ENCODE peak calls at places on chromosome 21, in six cellular contexts. J is fibroblast of mammary gland; Z is fibroblast of lung; Q is OCI-LY7; U is glutamatergic neuron; W is CD8-positive, alpha-beta T cell. I is an unnamed sample.

GRCh38 chr21:45874716-45875415 is 106.7 kb upstream of the COL6A1 start:
- DNase-seq in Z (peak), J (peak), W (no peak), U (no peak), Q (no peak), I (no peak)

GRCh38 chr21:44941567-44941966 is 1.7 kb downstream of the SLX9 start:
- DNase-seq in U (no peak), W (no peak), Q (no peak), J (no peak), Z (no peak), I (no peak)

GRCh38 chr21:17451364-17451869 is 61.4 kb upstream of the CXADR start:
- DNase-seq in Q (no peak), W (no peak), J (peak), Z (peak), U (no peak), I (no peak)

GRCh38 chr21:45873418-45873817 is 108.2 kb upstream of the COL6A1 start:
- DNase-seq in W (no peak), J (no peak), Q (no peak), Z (no peak), U (no peak), I (no peak)

GRCh38 chr21:45583831-45584509 is 41.7 kb upstream of the SLC19A1 start:
- DNase-seq in W (no peak), Z (no peak), J (no peak), Q (no peak), U (no peak), I (no peak)

GRCh38 chr21:22516230-22516629 is 1518.0 kb downstream of the NCAM2 start:
- DNase-seq in U (no peak), W (no peak), J (no peak), Z (no peak), Q (no peak), I (no peak)

GRCh38 chr21:29299046-29299905 is 554 bp downstream of the BACH1 start:
- DNase-seq in Q (peak), Z (peak), U (peak), W (peak), J (peak), I (peak)

GRCh38 chr21:44449473-44450363 is 5.6 kb upstream of the LRRC3 start:
- DNase-seq in W (no peak), Q (no peak), J (no peak), Z (peak), U (peak), I (no peak)

GRCh38 chr21:26412831-26413329 is 160.2 kb downstream of the CYYR1 start:
- DNase-seq in U (no peak), W (no peak), Q (no peak), Z (no peak), J (no peak), I (no peak)

GRCh38 chr21:15999741-16000140 is 270.0 kb downstream of the USP25 start:
- DNase-seq in J (no peak), Z (peak), W (no peak), U (no peak), Q (no peak), I (no peak)

GRCh38 chr21:21921410-21922232 is 923.4 kb downstream of the NCAM2 start:
- DNase-seq in W (no peak), Z (peak), J (peak), U (no peak), Q (peak), I (no peak)

GRCh38 chr21:45319461-45320211 is 31.9 kb upstream of the POFUT2 start:
- DNase-seq in W (no peak), J (no peak), U (no peak), Z (peak), Q (no peak), I (no peak)

GRCh38 chr21:29335720-29336119 is 37.0 kb downstream of the BACH1 start:
- DNase-seq in J (peak), Z (peak), U (no peak), W (no peak), Q (no peak), I (no peak)

GRCh38 chr21:25283720-25284119 is 323.6 kb downstream of the MRPL39 start:
- DNase-seq in Q (peak), W (no peak), J (peak), U (no peak), Z (peak), I (peak)

DNA sequence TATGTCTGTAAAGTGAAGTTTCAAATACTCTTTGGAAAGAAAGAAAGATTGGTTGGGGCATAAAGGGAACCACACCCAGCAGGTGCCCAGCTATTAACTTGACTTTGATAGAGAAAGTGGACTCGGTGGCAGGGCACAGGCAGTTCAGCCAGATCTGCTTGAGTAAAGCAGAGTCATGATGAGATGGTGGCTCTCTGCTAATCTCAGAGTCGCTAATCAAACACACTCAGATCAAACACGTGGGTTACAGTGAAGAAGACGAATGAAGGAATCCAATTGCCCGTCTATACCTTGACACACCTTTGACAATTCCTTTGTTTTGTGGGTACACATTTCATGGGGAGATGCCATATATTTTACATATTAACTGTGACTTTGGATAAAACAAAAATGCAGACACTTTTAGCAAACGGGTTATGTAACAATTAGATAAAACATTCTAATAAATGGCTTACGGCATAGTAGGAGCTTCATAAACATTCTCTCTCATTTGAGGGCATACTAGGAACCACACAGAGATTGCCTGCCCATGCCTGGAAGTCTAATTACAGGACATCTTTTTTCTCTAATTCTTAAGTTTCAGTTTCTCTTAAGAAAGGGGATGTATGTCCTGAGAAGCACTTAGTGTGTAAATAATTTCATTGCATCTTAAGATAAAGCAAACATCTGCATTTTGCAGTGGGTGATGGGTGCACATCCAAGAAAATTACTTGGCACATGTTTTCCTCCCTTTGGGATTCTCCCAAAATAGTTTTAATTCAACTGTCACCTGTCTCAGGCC is 7.2 kb downstream of the CBR1 start:
- DNase-seq in U (no peak), Z (no peak), J (no peak), Q (peak), W (no peak), I (no peak)
- TF ChIP-seq CTCF in U (no peak), Z (no peak), J (no peak), Q (no peak), W (no peak), I (no peak)

GRCh38 chr21:27425172-27425571 is 458.3 kb upstream of the ADAMTS5 start:
- DNase-seq in Z (no peak), J (no peak), U (no peak), Q (no peak), W (no peak), I (no peak)
- TF ChIP-seq CTCF in Z (peak), J (peak), U (no peak), Q (no peak), W (no peak), I (no peak)

GRCh38 chr21:34635307-34635706 is 20.4 kb upstream of the RCAN1 start:
- DNase-seq in W (no peak), J (no peak), Z (no peak), Q (no peak), U (peak), I (no peak)
- TF ChIP-seq CTCF in W (peak), J (peak), Z (no peak), Q (peak), U (peak), I (peak)

DNA sequence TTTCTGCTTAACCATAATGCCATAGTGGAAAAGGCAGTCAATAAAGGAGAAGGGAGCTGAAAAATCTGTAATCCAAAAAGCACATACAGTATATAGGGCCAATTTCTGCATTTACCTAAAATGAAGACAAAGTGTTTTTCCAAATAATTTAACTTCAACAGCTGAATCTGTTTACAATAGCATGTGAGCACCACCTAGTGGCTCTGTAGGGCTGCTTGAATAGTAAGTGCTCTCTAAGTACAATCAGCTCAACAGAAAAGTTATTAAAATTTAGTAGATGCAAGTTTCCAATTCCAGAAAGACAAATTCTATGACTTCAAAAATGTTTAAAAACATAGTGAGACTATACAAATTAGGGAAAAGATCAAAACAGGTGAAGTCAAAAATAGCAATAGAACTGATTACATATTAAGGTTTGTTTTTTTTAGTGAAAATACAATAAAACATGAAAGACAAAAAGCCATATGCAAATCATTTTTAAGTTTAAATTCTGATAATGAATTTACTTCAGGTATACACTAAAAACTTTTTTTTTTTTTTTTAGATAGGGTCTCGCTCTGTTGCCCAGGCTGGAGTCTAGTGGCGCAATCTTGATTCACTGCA is 220.0 kb downstream of the SETD4 start:
- DNase-seq in Q (peak), W (peak), Z (peak), J (peak), U (peak), I (peak)
- TF ChIP-seq CTCF in Q (peak), W (peak), Z (peak), J (peak), U (peak), I (peak)

GRCh38 chr21:33821580-33822322 is 93.9 kb downstream of the ATP5PO start:
- DNase-seq in U (no peak), Q (no peak), W (no peak), Z (no peak), J (no peak), I (no peak)
- TF ChIP-seq CTCF in U (no peak), Q (no peak), W (no peak), Z (no peak), J (no peak), I (no peak)

DNA sequence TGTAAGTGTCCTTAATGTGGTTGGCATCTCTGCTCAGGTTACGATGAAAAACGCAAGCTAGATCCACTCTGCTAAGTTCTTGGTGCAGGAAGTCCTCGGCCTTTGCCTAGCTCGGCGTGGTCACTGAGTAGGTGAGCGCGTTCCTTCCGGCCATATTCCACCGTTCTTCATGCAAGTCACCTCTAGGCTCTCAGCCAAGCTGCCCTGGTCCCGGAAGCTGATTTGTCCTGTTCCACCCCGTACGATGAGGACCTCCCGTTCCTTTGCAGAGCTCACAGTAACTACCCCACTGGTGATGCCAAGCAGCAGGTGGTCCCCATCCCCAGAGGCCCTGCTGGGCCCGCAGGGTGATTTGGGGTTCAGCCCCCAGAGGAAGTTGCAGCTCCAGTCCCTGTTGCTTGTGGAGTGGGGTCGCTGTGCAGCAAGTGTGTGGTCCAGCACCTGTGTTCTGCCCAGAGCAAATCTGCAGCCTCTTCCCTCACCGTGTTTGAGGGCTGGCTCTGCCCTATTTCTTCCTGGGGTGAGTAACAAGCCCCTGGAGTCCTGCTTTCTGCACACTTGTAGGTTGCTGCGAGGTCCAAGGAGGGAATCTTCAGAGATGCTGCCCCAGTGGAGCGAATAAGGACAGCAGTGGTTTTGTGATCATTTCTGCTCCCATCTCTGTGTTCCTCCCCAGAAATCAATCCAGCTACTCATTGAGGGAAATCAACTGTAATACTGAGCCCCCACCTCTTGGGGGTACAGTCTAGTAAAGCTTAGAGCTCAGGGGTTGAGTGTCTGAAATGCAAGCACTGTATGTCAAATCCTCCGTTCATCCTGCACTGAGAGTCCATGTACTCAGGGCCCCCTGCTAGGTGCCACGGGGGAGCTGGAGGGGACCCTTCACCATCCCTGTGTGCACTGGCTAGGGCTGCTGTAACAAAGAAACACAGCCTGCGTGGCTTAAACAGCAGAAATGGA is 2.3 kb downstream of the UMODL1 start:
- DNase-seq in U (no peak), Q (peak), J (no peak), W (no peak), Z (no peak), I (no peak)
- TF ChIP-seq CTCF in U (no peak), Q (peak), J (no peak), W (no peak), Z (no peak), I (no peak)

GRCh38 chr21:32359719-32360260 is 33.0 kb downstream of the URB1 start:
- DNase-seq in Q (peak), U (no peak), W (no peak), Z (no peak), J (peak), I (no peak)
- TF ChIP-seq CTCF in Q (peak), U (no peak), W (no peak), Z (peak), J (peak), I (peak)

DNA sequence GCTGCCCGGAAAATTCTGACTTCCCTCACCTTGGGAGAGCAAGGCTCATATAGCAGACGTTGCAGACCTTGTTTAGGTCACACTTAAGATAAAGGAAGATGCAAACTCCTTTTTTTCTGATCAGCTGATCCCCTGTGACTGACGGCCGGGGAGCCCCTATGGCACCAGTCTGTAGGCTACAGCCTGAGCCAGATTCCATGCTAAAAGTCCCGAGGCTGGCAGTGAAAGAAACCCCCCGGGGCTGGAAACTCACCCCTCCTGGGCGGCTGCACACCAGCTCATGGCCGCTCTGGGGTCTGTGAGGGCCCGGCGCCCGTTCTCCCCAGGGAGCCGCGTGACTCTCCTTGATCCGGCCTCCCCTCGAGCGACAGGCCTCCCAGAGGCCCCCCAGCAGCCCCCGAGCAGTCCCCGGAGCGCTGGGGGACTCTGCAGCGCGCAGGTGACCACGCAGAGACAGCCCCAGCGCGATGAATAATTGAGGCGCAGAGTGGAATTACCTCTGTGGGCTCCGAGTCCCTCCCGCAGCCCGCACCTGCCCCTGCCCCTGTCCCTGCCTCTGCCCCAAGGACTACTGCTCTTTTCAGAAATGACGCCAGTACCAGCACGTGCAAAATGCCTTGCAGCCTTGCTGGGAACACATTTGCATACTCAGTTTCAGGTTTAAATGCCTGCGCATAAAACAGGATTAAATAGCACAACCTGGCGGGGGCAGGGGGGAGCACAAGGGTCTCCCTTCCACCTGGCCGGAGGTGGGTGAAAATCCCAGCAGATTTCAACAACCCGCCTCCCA is 62.6 kb upstream of the CLDN14 start:
- DNase-seq in Z (no peak), W (no peak), Q (peak), U (no peak), J (no peak), I (peak)
- TF ChIP-seq CTCF in Z (no peak), W (no peak), Q (peak), U (no peak), J (no peak), I (peak)